ENCODE peak calls at places on chromosomes 13 and 19, in nine cellular contexts. U, K, O, Y, S, F, N, B and R are unnamed samples.

GRCh38 chr19:32498641-32499200 is 82.3 kb upstream of the PDCD5 start:
- DNase-seq in K (no peak), F (no peak), S (no peak), U (no peak), B (no peak), N (no peak), O (no peak), Y (no peak), R (no peak)

GRCh38 chr13:103960011-103960410 is 893.8 kb upstream of the SLC10A2 start:
- DNase-seq in S (no peak), N (no peak), F (no peak), U (no peak), B (no peak), K (no peak), Y (no peak), O (no peak), R (no peak)

GRCh38 chr13:45876781-45877180 is 25.2 kb upstream of the SIAH3 start:
- DNase-seq in U (no peak), K (no peak), S (no peak), N (no peak), O (no peak), F (no peak), Y (no peak), B (no peak), R (no peak)

GRCh38 chr19:57947088-57947418 is 453 bp downstream of the ZNF256 start:
- DNase-seq in N (no peak), U (no peak), O (no peak), K (no peak), S (no peak), Y (no peak), F (no peak), B (no peak), R (no peak)

GRCh38 chr13:23985846-23986245 is 88.5 kb upstream of the C1QTNF9B start:
- DNase-seq in K (no peak), S (no peak), B (no peak), F (no peak), U (no peak), Y (no peak), N (no peak), O (no peak), R (no peak)

GRCh38 chr13:79710376-79710775 is 229.4 kb downstream of the NDFIP2 start:
- DNase-seq in N (no peak), S (no peak), K (no peak), F (no peak), Y (no peak), U (no peak), O (no peak), B (no peak), R (no peak)

GRCh38 chr19:28960586-28960985 is 252.4 kb downstream of the UQCRFS1 start:
- DNase-seq in U (no peak), S (no peak), Y (no peak), B (no peak), N (no peak), F (no peak), K (no peak), O (no peak), R (no peak)

GRCh38 chr13:42680748-42681147 is 100.6 kb upstream of the FAM216B start:
- DNase-seq in K (no peak), B (no peak), F (no peak), Y (no peak), N (no peak), U (no peak), O (no peak), S (no peak), R (no peak)

GRCh38 chr19:5891938-5892771 is 11.4 kb downstream of the NDUFA11 start:
- DNase-seq in B (no peak), U (peak), S (no peak), K (peak), N (peak), Y (no peak), O (no peak), F (peak), R (no peak)

GRCh38 chr13:23140492-23140891 is 40.3 kb upstream of the SGCG start:
- DNase-seq in O (no peak), S (no peak), U (no peak), K (no peak), F (no peak), B (no peak), N (no peak), Y (no peak), R (no peak)

GRCh38 chr13:27161980-27162379 is 9.6 kb downstream of the USP12 start:
- DNase-seq in N (no peak), F (no peak), Y (no peak), O (no peak), K (no peak), U (no peak), S (no peak), B (no peak), R (no peak)

GRCh38 chr19:10329555-10329954 is 3.8 kb downstream of the RAVER1 start:
- DNase-seq in F (no peak), Y (no peak), K (no peak), U (no peak), O (no peak), S (no peak), N (no peak), B (no peak), R (no peak)

GRCh38 chr19:47704024-47704423 is 9.2 kb upstream of the EHD2 start:
- DNase-seq in O (no peak), K (no peak), S (no peak), U (no peak), B (no peak), N (no peak), F (no peak), Y (no peak), R (no peak)

GRCh38 chr19:7395360-7395781 is 46.6 kb downstream of the ARHGEF18 start:
- DNase-seq in Y (no peak), N (no peak), S (no peak), O (no peak), F (no peak), U (peak), B (no peak), K (no peak), R (no peak)

GRCh38 chr13:103443604-103444003 is 377.4 kb upstream of the SLC10A2 start:
- DNase-seq in O (no peak), B (no peak), K (no peak), U (no peak), S (no peak), Y (no peak), N (no peak), F (no peak), R (no peak)

GRCh38 chr13:112980441-112980840 is 11.4 kb downstream of the MCF2L start:
- DNase-seq in S (no peak), K (no peak), O (no peak), U (peak), Y (no peak), F (no peak), N (no peak), B (no peak), R (no peak)

GRCh38 chr13:110636053-110636475 is 20.7 kb downstream of the NAXD start:
- DNase-seq in U (no peak), S (no peak), O (no peak), Y (no peak), K (no peak), F (no peak), N (no peak), B (no peak), R (no peak)

GRCh38 chr19:4051175-4052101 is 15.3 kb downstream of the ZBTB7A start:
- DNase-seq in K (no peak), B (peak), Y (no peak), O (peak), U (no peak), N (no peak), F (peak), S (no peak), R (no peak)

GRCh38 chr13:32426981-32427851 is 714 bp downstream of the N4BP2L1 start:
- DNase-seq in S (peak), Y (peak), F (peak), B (no peak), O (peak), U (peak), K (peak), N (peak), R (peak)

GRCh38 chr19:16581971-16582343 is 9.7 kb upstream of the SLC35E1 start:
- DNase-seq in K (no peak), U (no peak), Y (no peak), B (no peak), F (no peak), S (no peak), N (no peak), O (no peak), R (no peak)
- TF ChIP-seq POLR2A in K (no peak), U (no peak), Y (no peak), B (no peak), F (no peak), S (no peak), N (no peak), O (no peak), R (no peak)

GRCh38 chr19:2458054-2458453 is 1.3 kb upstream of the LMNB2 start:
- DNase-seq in K (no peak), Y (no peak), N (no peak), B (peak), S (no peak), F (no peak), U (no peak), O (no peak), R (no peak)

GRCh38 chr19:2464389-2464788 is 7.6 kb upstream of the LMNB2 start:
- DNase-seq in K (no peak), Y (no peak), U (no peak), N (no peak), S (no peak), O (no peak), B (no peak), F (no peak), R (no peak)

GRCh38 chr19:2460245-2460644 is 3.5 kb upstream of the LMNB2 start:
- DNase-seq in Y (no peak), K (no peak), F (no peak), S (no peak), U (no peak), N (no peak), B (no peak), O (no peak), R (no peak)

GRCh38 chr19:2461751-2462634 is 5.2 kb upstream of the LMNB2 start:
- DNase-seq in O (no peak), U (peak), B (no peak), S (peak), K (peak), N (no peak), Y (no peak), F (peak), R (no peak)

DNA sequence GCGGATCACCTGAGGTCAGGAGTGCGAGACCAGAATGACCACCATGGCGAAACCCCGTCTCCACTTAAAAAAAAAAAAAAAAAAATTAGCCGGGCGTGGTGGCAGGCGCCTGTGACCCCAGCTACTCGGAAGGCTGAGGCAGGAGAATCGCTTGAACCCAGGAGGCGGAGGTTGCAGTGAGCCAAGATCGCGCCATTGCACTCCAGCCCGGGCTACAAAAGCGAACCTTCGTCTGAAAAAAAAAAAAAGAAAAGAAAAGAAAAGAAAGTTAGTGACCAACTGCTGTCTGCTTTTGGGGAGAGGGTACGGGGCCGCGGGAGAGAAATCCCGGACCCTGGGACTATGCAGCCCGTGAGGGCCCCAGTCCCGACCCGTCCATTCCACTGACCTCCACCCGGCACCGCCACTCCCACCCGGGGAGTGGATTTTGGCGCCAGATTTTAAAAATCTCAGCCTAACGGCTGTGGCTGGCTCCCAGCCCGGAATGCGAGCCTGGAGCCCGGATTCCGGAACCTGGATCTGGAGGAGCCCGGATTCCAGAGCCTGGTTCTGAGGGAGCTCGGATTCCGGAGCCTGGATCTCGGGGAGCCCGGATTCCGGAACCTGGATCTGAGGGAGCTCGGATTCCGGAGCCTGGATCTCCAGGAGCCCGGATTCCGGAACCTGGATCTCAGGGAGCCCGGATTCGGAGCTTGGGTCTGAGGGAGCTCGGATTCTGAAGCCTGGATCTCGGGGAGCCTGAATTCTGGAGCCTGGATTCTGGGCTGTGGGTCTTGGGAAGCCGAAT is 6.1 kb upstream of the LMNB2 start:
- DNase-seq in Y (peak), U (peak), S (peak), N (no peak), K (peak), F (peak), B (peak), O (peak), R (peak)
- TF ChIP-seq EP300 in Y (peak), U (peak), S (no peak), N (no peak), K (no peak), F (no peak), B (peak), O (no peak), R (no peak)

DNA sequence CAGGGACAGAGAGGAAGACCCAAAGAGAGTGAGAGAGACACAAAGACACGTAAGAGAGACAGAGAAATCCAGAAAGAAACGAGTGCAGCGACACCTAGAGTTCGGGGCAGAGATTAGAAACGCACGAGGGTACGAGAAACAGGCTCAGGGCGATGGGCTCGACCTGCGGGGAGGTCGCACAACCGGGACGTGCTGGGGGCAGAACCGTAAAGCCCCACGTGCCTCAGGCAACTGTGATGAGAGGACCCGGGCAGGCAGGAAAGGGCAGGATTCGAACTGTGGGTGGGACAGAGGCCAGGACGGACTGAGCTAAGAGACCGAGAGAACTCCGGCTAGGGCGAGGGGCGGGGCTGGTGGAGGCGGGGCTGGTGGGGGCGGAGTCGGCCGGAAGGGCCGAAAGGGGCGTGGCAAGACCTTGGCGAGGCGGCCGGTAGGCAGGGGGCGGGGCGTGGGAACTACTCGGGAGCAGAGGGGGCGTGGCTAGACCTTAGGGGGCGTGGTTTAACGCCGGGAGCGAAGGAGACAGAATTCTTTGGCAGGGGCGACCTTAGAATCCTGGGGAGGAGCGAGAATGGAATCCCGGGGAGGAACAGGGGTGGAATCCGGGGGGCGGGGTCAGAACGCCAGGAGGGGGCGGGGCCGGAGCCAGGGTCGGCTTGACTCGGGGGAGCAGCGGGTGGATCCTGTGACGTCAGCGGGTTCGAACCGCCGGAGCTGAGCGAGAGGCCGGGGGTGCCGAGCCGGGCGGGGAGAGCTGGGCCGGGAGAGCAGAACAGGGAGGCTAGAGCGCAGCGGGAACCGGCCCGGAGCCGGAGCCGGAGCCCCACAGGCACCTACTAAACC is at the start of gene NECTIN2:
- DNase-seq in K (peak), S (peak), O (peak), N (peak), B (peak), Y (peak), F (peak), U (peak), R (peak)
- TF ChIP-seq POLR2A in K (no peak), S (peak), O (peak), N (peak), B (peak), Y (peak), F (peak), U (peak), R (peak)

GRCh38 chr13:38309397-38309796 is 40.3 kb upstream of the UFM1 start:
- DNase-seq in Y (no peak), B (no peak), O (no peak), K (no peak), N (no peak), U (no peak), S (no peak), F (no peak), R (no peak)

GRCh38 chr13:38303816-38304215 is 45.8 kb upstream of the UFM1 start:
- DNase-seq in B (no peak), O (no peak), S (no peak), Y (no peak), F (no peak), U (no peak), N (no peak), K (no peak), R (no peak)

DNA sequence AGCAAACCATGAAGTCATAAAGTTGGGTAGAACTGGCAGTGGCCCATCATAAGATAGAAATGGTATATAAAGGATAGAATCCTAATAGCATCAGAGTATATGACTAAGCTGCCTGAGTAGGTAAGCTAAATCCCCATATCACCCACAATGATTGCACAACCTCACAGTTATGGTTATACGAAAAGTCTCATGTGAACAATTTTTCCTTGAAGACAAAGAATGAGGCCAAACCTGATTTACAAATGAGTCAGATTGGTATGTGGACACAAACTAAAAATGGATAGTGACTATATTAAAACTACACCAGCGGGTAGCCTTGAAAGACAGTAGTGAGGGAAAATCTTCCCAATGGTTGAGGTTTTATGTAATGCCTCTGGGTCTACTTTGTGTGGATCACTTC is 40.9 kb upstream of the UFM1 start:
- DNase-seq in N (no peak), O (no peak), B (no peak), Y (no peak), S (no peak), F (no peak), U (no peak), K (no peak), R (no peak)
- TF ChIP-seq EP300 in N (no peak), O (no peak), B (no peak), Y (no peak), S (no peak), F (no peak), U (no peak), K (no peak), R (no peak)

GRCh38 chr19:1566392-1567115 is 1.6 kb downstream of the MEX3D start:
- DNase-seq in Y (peak), K (peak), B (peak), F (peak), O (peak), N (peak), U (peak), S (peak), R (peak)
- TF ChIP-seq POLR2A in Y (peak), K (no peak), B (no peak), F (peak), O (no peak), N (peak), U (peak), S (peak), R (no peak)

GRCh38 chr13:101292711-101293110 is 123.6 kb downstream of the NALCN start:
- DNase-seq in N (no peak), O (no peak), S (no peak), Y (no peak), F (no peak), U (no peak), B (no peak), K (no peak), R (no peak)

GRCh38 chr13:101291647-101292515 is 124.4 kb downstream of the NALCN start:
- DNase-seq in B (no peak), O (no peak), U (no peak), S (no peak), Y (no peak), N (no peak), K (no peak), F (no peak), R (no peak)

GRCh38 chr13:101283782-101284181 is 132.5 kb downstream of the NALCN start:
- DNase-seq in F (no peak), S (no peak), U (no peak), Y (no peak), N (no peak), O (no peak), K (no peak), B (no peak), R (no peak)

GRCh38 chr13:101291216-101291615 is 125.1 kb downstream of the NALCN start:
- DNase-seq in Y (no peak), F (no peak), B (no peak), U (no peak), K (no peak), N (no peak), O (no peak), S (no peak), R (no peak)

GRCh38 chr13:101289764-101290163 is 126.5 kb downstream of the NALCN start:
- DNase-seq in S (no peak), O (no peak), B (no peak), Y (no peak), K (no peak), F (no peak), N (no peak), U (peak), R (no peak)
- TF ChIP-seq EP300 in S (no peak), O (no peak), B (no peak), Y (no peak), K (no peak), F (no peak), N (no peak), U (no peak), R (no peak)

GRCh38 chr19:35447870-35448492 is at the start of gene FFAR2:
- DNase-seq in O (no peak), N (no peak), F (no peak), K (no peak), Y (no peak), B (no peak), S (no peak), U (no peak), R (no peak)

GRCh38 chr19:35446194-35446593 is 1.9 kb upstream of the FFAR2 start:
- DNase-seq in S (no peak), B (no peak), N (no peak), K (no peak), O (no peak), Y (no peak), F (no peak), U (no peak), R (no peak)

GRCh38 chr19:35444735-35445134 is 3.3 kb upstream of the FFAR2 start:
- DNase-seq in K (no peak), O (no peak), S (no peak), U (no peak), F (no peak), Y (no peak), N (no peak), B (no peak), R (no peak)

GRCh38 chr19:35451278-35452096 is 3.4 kb downstream of the FFAR2 start:
- DNase-seq in F (no peak), O (no peak), K (no peak), S (no peak), N (no peak), B (no peak), U (no peak), Y (no peak), R (no peak)

DNA sequence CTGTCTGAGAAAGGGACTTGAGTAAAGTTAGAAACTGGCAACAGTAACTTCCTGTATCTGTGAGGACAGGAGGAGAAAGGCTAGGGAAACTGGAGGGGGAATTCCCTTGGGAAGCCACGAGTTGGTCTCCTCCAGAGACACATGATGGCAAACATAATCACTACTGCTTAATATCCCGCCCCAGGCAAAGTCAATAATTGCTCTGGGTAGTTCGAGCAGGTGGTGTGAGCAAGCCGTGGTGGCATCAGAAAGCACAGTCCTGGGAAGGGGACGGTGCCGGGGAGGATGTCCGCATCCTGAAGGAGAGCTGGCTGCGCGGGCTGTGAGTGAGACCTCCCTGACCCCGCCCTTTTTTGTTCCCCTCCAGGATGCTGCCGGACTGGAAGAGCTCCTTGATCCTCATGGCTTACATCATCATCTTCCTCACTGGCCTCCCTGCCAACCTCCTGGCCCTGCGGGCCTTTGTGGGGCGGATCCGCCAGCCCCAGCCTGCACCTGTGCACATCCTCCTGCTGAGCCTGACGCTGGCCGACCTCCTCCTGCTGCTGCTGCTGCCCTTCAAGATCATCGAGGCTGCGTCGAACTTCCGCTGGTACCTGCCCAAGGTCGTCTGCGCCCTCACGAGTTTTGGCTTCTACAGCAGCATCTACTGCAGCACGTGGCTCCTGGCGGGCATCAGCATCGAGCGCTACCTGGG is 1.4 kb downstream of the FFAR2 start:
- DNase-seq in U (no peak), N (no peak), K (peak), O (no peak), F (peak), B (no peak), S (no peak), Y (no peak), R (no peak)
- TF ChIP-seq POLR2A in U (no peak), N (no peak), K (no peak), O (no peak), F (no peak), B (no peak), S (no peak), Y (no peak), R (no peak)